ENCODE peak calls at places on chromosomes 11 and 22, in seven cellular contexts. R is body of pancreas; P is colonic mucosa; A is CD4-positive, alpha-beta T cell; F is HepG2; Y is prostate gland; B is PC-3. T is an unnamed sample. For H3K9me3, the result is how much of the 10 kb centered on the place peaks cover.

GRCh38 chr11:72227316-72228228 is 3.0 kb downstream of the INPPL1 start:
- DNase-seq in B (peak), P (no peak), Y (no peak), A (no peak), R (no peak), F (no peak), T (peak)

GRCh38 chr11:108648528-108648885 is 16.4 kb upstream of the DDX10 start:
- DNase-seq in A (no peak), P (no peak), R (no peak), F (no peak), Y (no peak), B (no peak), T (no peak)

GRCh38 chr11:11969380-11970215 is 38.8 kb downstream of the DKK3 start:
- DNase-seq in P (no peak), F (no peak), R (no peak), A (no peak), B (no peak), Y (no peak), T (no peak)

GRCh38 chr11:11842426-11843008 is 745 bp downstream of the USP47 start:
- DNase-seq in A (peak), P (peak), R (peak), B (peak), Y (peak), F (peak), T (no peak)

GRCh38 chr11:33182246-33182878 is 21.1 kb upstream of the CSTF3 start:
- DNase-seq in B (no peak), P (peak), R (no peak), A (no peak), Y (no peak), F (peak), T (no peak)

GRCh38 chr11:17371614-17372013 is 16.8 kb downstream of the KCNJ11 start:
- DNase-seq in B (no peak), F (no peak), P (no peak), Y (no peak), R (no peak), A (no peak), T (no peak)

GRCh38 chr11:95586155-95586554 is 203.4 kb downstream of the FAM76B start:
- DNase-seq in Y (no peak), B (no peak), P (no peak), F (no peak), R (no peak), A (no peak), T (no peak)

GRCh38 chr11:7689239-7689638 is 15.9 kb upstream of the CYB5R2 start:
- DNase-seq in B (no peak), P (no peak), F (no peak), R (no peak), A (no peak), Y (no peak), T (no peak)

GRCh38 chr11:47553417-47553746 is 450 bp upstream of the CELF1 start:
- DNase-seq in A (no peak), P (no peak), R (peak), Y (no peak), B (no peak), F (no peak), T (no peak)

GRCh38 chr22:50242406-50242949 is 2.3 kb downstream of the TUBGCP6 start:
- DNase-seq in P (no peak), R (no peak), F (no peak), A (no peak), Y (no peak), B (peak), T (no peak)

GRCh38 chr22:32132783-32133182 is 26.3 kb downstream of the C22orf42 start:
- DNase-seq in F (no peak), P (no peak), B (no peak), A (no peak), Y (no peak), R (no peak), T (no peak)

GRCh38 chr11:100964400-100964799 is 165.2 kb downstream of the PGR start:
- DNase-seq in Y (no peak), B (no peak), F (no peak), R (no peak), P (no peak), A (no peak), T (no peak)

GRCh38 chr11:15625691-15626090 is 511.0 kb downstream of the INSC start:
- DNase-seq in A (no peak), B (no peak), R (no peak), Y (no peak), F (no peak), P (no peak), T (no peak)

GRCh38 chr11:7551571-7551970 is 37.8 kb downstream of the PPFIBP2 start:
- DNase-seq in Y (no peak), F (no peak), A (no peak), P (no peak), B (no peak), R (no peak), T (no peak)

GRCh38 chr22:44730490-44731356 is 21.7 kb upstream of the ARHGAP8 start:
- DNase-seq in R (no peak), B (no peak), P (no peak), Y (no peak), A (no peak), F (no peak), T (no peak)

GRCh38 chr22:29904020-29904419 is 21.0 kb downstream of the MTMR3 start:
- DNase-seq in F (no peak), R (no peak), Y (no peak), A (no peak), B (no peak), P (no peak), T (no peak)

GRCh38 chr22:38696606-38697005 is 4.1 kb downstream of the JOSD1 start:
- DNase-seq in Y (no peak), B (peak), F (peak), P (no peak), R (no peak), A (peak), T (no peak)

GRCh38 chr11:120065876-120066275 is 72.0 kb downstream of the TRIM29 start:
- DNase-seq in F (no peak), P (no peak), B (no peak), Y (no peak), R (no peak), A (no peak), T (no peak)

GRCh38 chr11:812390-812789 is 2.6 kb downstream of the RPLP2 start:
- DNase-seq in B (no peak), P (no peak), R (no peak), F (no peak), A (no peak), Y (no peak), T (no peak)

GRCh38 chr11:808427-809286 is 1.1 kb upstream of the RPLP2 start:
- DNase-seq in P (no peak), R (no peak), A (peak), Y (no peak), B (no peak), F (peak), T (no peak)

GRCh38 chr11:811446-812245 is 1.9 kb downstream of the RPLP2 start:
- DNase-seq in F (no peak), B (no peak), P (no peak), R (no peak), A (no peak), Y (no peak), T (no peak)

GRCh38 chr11:809287-810039 is at the start of gene RPLP2:
- DNase-seq in F (peak), P (peak), R (peak), A (peak), Y (peak), B (peak), T (peak)

DNA sequence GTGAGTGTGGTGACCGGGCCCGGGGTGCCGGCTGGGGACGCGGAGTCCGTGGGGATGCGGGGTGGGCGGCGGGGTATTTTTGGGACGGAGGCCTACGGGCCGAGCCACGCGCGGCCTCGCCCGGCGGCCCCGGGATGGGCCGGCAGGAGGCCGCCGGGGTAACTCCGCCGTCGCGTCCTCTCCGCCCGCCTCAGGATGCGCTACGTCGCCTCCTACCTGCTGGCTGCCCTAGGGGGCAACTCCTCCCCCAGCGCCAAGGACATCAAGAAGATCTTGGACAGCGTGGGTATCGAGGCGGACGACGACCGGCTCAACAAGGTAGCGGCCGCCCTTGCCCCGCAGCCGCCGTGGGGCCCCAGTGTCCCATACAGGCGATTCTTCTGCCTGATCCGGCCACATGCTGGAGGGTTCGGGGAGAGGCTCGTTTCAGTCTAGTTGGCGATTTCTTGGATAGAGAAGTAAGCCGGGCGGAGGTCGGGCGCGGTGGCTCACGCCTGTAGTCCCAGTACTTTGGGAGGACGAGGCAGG is 337 bp downstream of the RPLP2 start:
- DNase-seq in P (no peak), A (no peak), F (no peak), B (no peak), R (no peak), Y (no peak), T (no peak)
- TF ChIP-seq CTCF in P (no peak), A (no peak), F (no peak), B (no peak), R (no peak), Y (peak), T (no peak)

DNA sequence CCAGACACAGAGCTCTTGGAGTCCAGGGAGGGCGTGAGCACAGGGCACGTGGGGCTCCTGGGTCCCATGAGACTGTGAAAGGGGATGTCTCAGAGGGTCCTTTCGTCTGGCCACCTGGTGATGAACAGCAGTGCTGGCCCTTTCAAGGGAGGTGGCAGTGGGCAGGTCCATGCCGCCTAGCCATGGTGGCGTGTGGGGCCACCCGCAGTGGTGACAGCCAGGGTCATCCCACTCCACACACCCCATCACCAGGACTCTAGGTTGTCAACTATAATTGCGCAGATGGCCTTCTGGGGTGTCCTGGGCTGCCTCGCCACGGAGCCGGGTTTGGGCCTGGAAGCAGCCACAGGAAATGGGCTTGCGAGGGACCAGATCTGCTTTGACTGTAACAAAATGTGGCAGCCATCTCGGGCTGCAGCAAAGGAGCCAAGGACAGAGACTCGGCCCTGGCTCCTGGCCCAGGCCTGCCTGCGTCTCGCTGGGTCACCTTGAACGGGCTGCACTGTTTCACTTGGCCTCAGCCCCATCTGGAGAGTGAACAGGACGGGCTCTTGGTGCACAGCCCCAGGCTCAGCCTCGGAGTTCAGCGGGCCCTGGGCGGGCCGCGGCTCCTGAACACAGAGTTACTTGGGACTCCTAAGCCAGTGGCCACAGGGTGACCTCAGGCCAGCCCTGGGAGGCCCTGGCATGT is 1350.5 kb downstream of the BRD1 start:
- DNase-seq in R (peak), B (no peak), F (no peak), A (no peak), Y (no peak), P (no peak), T (peak)
- H3K9me3 ChIP-seq in R (under half), B (under half), F (under half), A (under half), Y (under half), P (under half), T (under half)

GRCh38 chr11:1920128-1920908 is 815 bp downstream of the TNNT3 start:
- DNase-seq in P (peak), A (no peak), F (no peak), B (no peak), Y (no peak), R (no peak), T (no peak)

GRCh38 chr11:1919428-1920127 is at the start of gene TNNT3:
- DNase-seq in F (no peak), P (no peak), B (no peak), Y (no peak), R (no peak), A (no peak), T (no peak)

GRCh38 chr11:1916986-1917522 is 2.4 kb upstream of the TNNT3 start:
- DNase-seq in F (no peak), R (no peak), B (no peak), A (no peak), Y (no peak), P (no peak), T (peak)

GRCh38 chr11:1917523-1918435 is 1.7 kb upstream of the TNNT3 start:
- DNase-seq in F (no peak), A (no peak), Y (no peak), P (no peak), B (no peak), R (peak), T (peak)

DNA sequence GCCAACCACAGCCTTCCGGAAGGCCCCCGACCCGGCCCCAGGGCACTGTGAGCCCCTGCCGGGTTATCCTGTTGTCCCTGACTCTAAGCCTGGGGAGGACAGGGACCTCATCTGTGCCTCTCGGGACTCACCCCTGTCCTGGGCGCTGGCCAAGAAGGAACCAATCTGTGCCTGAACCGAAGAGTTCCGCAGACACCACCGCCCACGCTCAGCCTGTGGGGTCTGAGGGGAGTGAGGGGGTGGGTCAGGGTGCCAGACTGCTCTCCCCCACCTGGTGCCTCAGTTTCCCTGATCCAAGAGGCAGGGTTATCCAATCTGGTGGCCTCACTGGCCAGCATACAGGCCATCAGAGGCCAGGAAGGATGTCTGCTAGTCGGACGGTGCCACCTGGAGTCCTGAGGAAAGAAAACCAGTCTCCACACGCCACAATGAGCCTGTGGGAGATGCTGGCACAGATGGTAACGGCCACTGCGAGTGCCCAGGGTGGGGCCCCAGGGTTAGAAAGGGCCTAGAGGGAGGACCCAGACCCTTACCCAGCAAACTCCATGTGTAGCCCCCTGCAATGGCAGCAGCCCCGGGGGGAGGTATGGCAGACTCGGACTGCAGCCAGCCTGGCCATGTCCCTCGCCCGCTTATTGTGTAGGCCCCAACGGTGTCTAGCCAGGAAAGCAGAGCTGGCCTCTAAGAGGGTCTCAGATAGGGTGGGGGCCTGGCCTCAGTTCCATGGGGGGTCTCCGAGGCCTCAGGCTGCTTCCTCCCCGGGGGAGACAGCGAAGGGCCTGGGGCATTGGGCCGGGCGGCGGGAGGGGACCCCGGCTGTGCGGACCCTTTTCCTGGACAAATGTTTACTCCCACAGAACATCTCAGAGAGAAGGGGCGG is 827 bp upstream of the TNNT3 start:
- DNase-seq in Y (no peak), P (no peak), B (no peak), A (no peak), F (no peak), R (no peak), T (no peak)
- TF ChIP-seq CTCF in Y (no peak), P (no peak), B (no peak), A (no peak), F (peak), R (no peak), T (no peak)

DNA sequence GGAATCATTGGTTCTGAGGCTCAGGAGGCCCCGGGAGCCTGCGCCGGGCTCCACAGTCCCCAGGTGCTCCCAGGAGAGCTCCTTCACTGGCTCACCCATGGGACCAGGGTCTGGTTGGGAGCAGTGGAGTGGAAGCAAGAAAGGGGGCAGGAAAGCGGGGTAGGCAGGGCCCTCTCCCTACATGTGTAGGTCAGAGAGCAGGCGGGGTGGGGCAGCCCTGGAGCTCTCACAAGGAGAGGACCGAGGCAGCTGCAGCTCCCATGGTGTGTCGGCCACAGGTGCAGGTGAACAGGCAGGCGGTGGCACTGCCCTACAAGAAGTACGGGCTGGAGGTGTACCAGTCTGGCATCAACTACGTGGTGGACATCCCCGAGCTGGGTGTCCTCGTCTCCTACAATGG is 28.3 kb downstream of the MUC2 start:
- DNase-seq in P (no peak), F (no peak), B (no peak), Y (no peak), A (no peak), R (no peak), T (no peak)
- H3K9me3 ChIP-seq in P (under half), F (under half), B (under half), Y (under half), A (under half), R (under half), T (under half)

GRCh38 chr11:97269527-97269926 is 879.7 kb downstream of the JRKL start:
- DNase-seq in P (no peak), A (no peak), Y (no peak), R (no peak), F (peak), B (peak), T (no peak)
- TF ChIP-seq CTCF in P (no peak), A (no peak), Y (no peak), R (no peak), F (peak), B (peak), T (no peak)

GRCh38 chr11:62542111-62542745 is 4.4 kb downstream of the AHNAK start:
- DNase-seq in P (peak), R (no peak), A (no peak), B (no peak), F (no peak), Y (no peak), T (no peak)
- H3K9me3 ChIP-seq in P (under half), R (under half), A (under half), B (under half), F (under half), Y (under half), T (under half)

GRCh38 chr11:61827573-61828378 is at the start of gene FADS2:
- DNase-seq in Y (peak), B (peak), R (peak), F (peak), A (peak), P (peak), T (peak)
- TF ChIP-seq CTCF in Y (no peak), B (no peak), R (no peak), F (peak), A (no peak), P (no peak), T (no peak)

DNA sequence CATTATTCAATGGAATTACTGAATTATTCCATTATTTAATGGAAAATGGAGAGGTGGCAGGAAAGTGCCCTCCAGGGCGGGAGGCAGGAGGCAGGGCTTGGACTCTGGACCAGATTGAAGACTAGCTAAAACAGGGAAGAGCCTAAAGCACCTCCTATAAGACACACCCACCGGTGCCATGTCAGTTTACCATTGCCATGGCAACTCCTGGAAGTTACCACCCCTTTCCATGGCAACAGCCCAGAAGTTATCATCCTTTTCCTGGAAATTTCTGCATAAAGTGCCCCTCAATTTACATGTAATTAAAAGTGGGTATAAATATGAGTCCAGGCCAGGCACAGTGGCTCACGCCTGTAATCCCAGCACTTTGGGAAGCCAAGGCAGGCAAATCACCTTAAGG is 443.7 kb downstream of the TBC1D22A start:
- DNase-seq in Y (no peak), B (no peak), R (no peak), A (no peak), F (no peak), P (peak), T (no peak)
- H3K9me3 ChIP-seq in Y (under half), B (under half), R (under half), A (under half), F (under half), P (under half), T (under half)

DNA sequence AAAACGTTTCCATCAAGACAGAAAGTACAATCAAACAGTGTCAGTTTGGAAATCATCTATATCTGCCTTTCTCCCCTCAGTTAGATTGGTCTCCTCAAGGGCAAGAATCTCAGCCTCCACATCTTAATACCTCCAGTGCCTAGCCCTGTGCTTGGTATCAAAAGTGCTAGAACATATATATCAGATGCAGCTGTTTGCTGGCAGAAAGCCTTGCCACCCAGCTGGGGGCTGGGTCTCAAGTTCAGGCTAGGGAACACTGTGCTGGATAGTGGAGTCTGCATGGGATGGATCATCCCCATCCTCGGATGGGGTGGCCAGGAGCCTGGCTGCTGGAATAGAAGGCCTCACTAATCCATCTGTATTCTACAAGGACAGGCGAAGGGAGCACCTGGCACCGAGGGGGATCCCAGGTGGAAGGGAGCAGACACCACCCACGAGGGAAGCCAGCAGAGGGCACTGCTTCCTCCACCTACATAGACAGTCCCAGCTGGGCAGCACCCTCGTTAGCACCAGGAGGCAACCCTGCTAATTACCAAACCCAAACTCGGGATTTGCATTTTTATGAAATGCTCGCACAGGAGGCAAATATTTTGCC is 602.2 kb downstream of the BUD13 start:
- DNase-seq in P (peak), B (no peak), A (no peak), F (peak), R (peak), Y (no peak), T (no peak)
- TF ChIP-seq CTCF in P (peak), B (peak), A (no peak), F (peak), R (no peak), Y (peak), T (peak)

GRCh38 chr11:71093783-71094182 is 158.6 kb downstream of the SHANK2 start:
- DNase-seq in Y (no peak), P (no peak), R (no peak), A (no peak), B (no peak), F (no peak), T (no peak)

GRCh38 chr11:71089571-71089970 is 162.8 kb downstream of the SHANK2 start:
- DNase-seq in A (no peak), R (no peak), Y (no peak), F (no peak), P (no peak), B (no peak), T (no peak)

GRCh38 chr11:71094296-71095077 is 157.9 kb downstream of the SHANK2 start:
- DNase-seq in F (no peak), Y (no peak), B (no peak), A (no peak), P (no peak), R (no peak), T (no peak)

GRCh38 chr11:71095294-71095850 is 157.0 kb downstream of the SHANK2 start:
- DNase-seq in A (no peak), B (no peak), F (no peak), Y (no peak), R (no peak), P (no peak), T (no peak)

GRCh38 chr11:71091506-71092265 is 160.7 kb downstream of the SHANK2 start:
- DNase-seq in Y (no peak), R (no peak), P (no peak), B (no peak), F (no peak), A (no peak), T (no peak)
- H3K9me3 ChIP-seq in Y (under half), R (under half), P (under half), B (under half), F (under half), A (under half), T (under half)